ENCODE peak calls at places on chromosome 20, in six cellular contexts. V is esophagus squamous epithelium, N is cardiac muscle cell, M is BJ, G is nephron progenitor cell, W is AG09309. H is an unnamed sample.

GRCh38 chr20:3766832-3767433 is 620 bp downstream of the ADISSP start:
- DNase-seq in V (no peak), N (peak; percentile 17), M (no peak), G (peak; percentile 37), W (no peak), H (no peak)

GRCh38 chr20:52295556-52295955 is 104.0 kb upstream of the ZFP64 start:
- DNase-seq in V (no peak), N (no peak), M (no peak), G (no peak), W (no peak), H (no peak)

GRCh38 chr20:56506103-56506502 is 18.4 kb upstream of the FAM209A start:
- DNase-seq in V (no peak), N (no peak), M (no peak), G (no peak), W (no peak), H (no peak)

GRCh38 chr20:1802385-1803215 is 92.6 kb upstream of the SIRPA start:
- DNase-seq in V (no peak), N (peak; percentile 78), M (no peak), G (peak; percentile 78), W (no peak), H (no peak)

GRCh38 chr20:5044075-5044620 is 42.8 kb upstream of the SLC23A2 start:
- DNase-seq in V (no peak), N (no peak), M (no peak), G (no peak), W (no peak), H (no peak)

GRCh38 chr20:46229478-46229877 is 78.8 kb downstream of the CDH22 start:
- DNase-seq in V (no peak), N (peak; percentile 46), M (no peak), G (peak; percentile 54), W (no peak), H (no peak)

GRCh38 chr20:23129891-23130621 is 43.9 kb upstream of the CD93 start:
- DNase-seq in V (no peak), N (no peak), M (no peak), G (no peak), W (no peak), H (no peak)

GRCh38 chr20:35008411-35009342 is 53.0 kb downstream of the MYH7B start:
- DNase-seq in V (no peak), N (no peak), M (no peak), G (no peak), W (peak; percentile 11), H (peak; percentile 81)

GRCh38 chr20:48066256-48066655 is 281.0 kb upstream of the SULF2 start:
- DNase-seq in V (no peak), N (no peak), M (peak; percentile 69), G (no peak), W (peak; percentile 95), H (no peak)

GRCh38 chr20:63277466-63278272 is 5.1 kb downstream of the ARFGAP1 start:
- DNase-seq in V (no peak), N (no peak), M (no peak), G (no peak), W (no peak), H (no peak)

GRCh38 chr20:46681032-46681854 is 8.0 kb downstream of the TP53RK start:
- DNase-seq in V (no peak), N (peak; percentile 68), M (no peak), G (peak; percentile 77), W (no peak), H (no peak)

GRCh38 chr20:33846291-33846916 is 35.3 kb downstream of the CHMP4B start:
- DNase-seq in V (no peak), N (no peak), M (no peak), G (no peak), W (no peak), H (no peak)

GRCh38 chr20:20827992-20828597 is 115.7 kb upstream of the RALGAPA2 start:
- DNase-seq in V (no peak), N (no peak), M (no peak), G (no peak), W (no peak), H (no peak)

GRCh38 chr20:51311636-51312479 is 230.7 kb downstream of the NFATC2 start:
- DNase-seq in V (no peak), N (peak; percentile 67), M (no peak), G (no peak), W (no peak), H (no peak)

GRCh38 chr20:3318226-3318884 is 79.4 kb upstream of the SLC4A11 start:
- DNase-seq in V (no peak), N (no peak), M (no peak), G (no peak), W (no peak), H (no peak)

GRCh38 chr20:19913927-19914614 is 103.1 kb upstream of the NAA20 start:
- DNase-seq in V (no peak), N (no peak), M (no peak), G (no peak), W (no peak), H (no peak)

GRCh38 chr20:56827763-56828162 is 198.7 kb downstream of the TFAP2C start:
- DNase-seq in V (no peak), N (no peak), M (no peak), G (no peak), W (no peak), H (no peak)

GRCh38 chr20:50850721-50851286 is 55.9 kb downstream of the BCAS4 start:
- DNase-seq in V (no peak), N (no peak), M (no peak), G (no peak), W (no peak), H (no peak)

GRCh38 chr20:62694106-62694505 is 14.5 kb upstream of the NTSR1 start:
- DNase-seq in V (no peak), N (no peak), M (no peak), G (no peak), W (no peak), H (no peak)

GRCh38 chr20:53934421-53935352 is 135.7 kb downstream of the BCAS1 start:
- DNase-seq in V (no peak), N (no peak), M (peak; percentile 59), G (no peak), W (peak; percentile 79), H (peak; percentile 62)

GRCh38 chr20:62921119-62921687 is 5.1 kb downstream of the DIDO1 start:
- DNase-seq in V (no peak), N (peak; percentile 85), M (no peak), G (peak; percentile 62), W (no peak), H (no peak)

GRCh38 chr20:21706345-21707195 is 1.1 kb downstream of the PAX1 start:
- DNase-seq in V (no peak), N (no peak), M (no peak), G (peak; percentile 34), W (no peak), H (no peak)

GRCh38 chr20:32019563-32020463 is 9.6 kb downstream of the CCM2L start:
- DNase-seq in V (no peak), N (no peak), M (no peak), G (no peak), W (no peak), H (no peak)
- TF ChIP-seq CTCF in V (no peak), N (no peak), M (no peak), G (no peak), W (no peak), H (no peak)

GRCh38 chr20:32697608-32698007 is 23.9 kb upstream of the C20orf203 start:
- DNase-seq in V (no peak), N (no peak), M (no peak), G (no peak), W (no peak), H (no peak)
- TF ChIP-seq CTCF in V (no peak), N (no peak), M (no peak), G (no peak), W (no peak), H (no peak)

DNA sequence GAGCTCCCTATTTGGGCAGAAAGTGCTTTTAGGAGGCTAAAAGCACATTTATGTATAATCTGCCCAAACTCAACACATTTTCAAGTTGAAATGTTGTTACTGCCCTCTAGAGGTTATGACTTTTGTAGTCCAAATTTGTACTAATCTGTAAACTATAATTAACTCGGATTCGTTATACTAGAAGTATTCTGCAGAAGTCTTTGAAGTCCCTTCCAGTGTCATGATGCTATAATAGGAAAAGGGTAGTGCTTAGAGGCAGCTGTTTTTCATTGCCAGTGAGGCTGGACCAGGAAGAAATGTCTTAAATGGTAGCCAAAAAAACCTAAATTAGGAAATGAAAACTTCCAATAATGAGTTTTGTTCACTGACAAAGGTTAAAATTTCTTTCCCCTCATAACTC is 44.8 kb upstream of the EMILIN3 start:
- DNase-seq in V (no peak), N (no peak), M (no peak), G (no peak), W (no peak), H (peak; percentile 24)
- TF ChIP-seq CTCF in V (peak; percentile 59), N (peak; percentile 42), M (peak; percentile 41), G (no peak), W (peak; percentile 38), H (peak; percentile 42)

DNA sequence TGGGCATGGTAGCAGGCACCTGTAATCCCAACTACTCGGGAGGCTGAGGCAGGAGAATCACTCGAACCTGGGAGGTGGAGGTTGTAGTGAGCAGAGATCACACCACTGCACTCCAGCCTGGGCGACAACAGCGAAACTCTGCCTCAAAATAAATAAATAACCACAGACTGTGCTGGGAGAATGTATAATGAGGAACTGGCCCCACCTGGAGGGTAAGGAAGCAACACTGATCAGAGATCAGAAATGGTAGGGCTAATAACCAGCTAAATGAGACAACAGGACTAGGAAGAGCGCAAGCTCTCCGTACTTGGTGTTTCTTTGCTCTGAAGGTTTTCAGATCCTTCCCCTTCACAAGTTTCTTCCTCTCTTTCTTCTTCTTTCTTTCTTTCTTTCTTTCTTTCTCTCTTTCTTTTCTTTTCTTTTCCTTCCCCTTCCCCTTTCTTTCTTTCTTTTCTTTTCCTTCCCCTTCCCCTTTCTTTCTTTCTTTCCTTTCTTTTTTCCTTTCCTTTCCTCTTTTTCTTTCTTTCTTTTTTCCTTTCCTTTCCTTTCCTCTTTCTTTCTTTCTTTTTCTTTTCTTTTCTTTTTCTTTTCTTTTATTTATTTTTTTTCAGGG is 14.6 kb downstream of the CCM2L start:
- DNase-seq in V (no peak), N (no peak), M (no peak), G (no peak), W (no peak), H (no peak)
- TF ChIP-seq CTCF in V (no peak), N (no peak), M (no peak), G (no peak), W (no peak), H (no peak)

GRCh38 chr20:10075606-10076005 is 40.8 kb downstream of the ANKEF1 start:
- DNase-seq in V (no peak), N (no peak), M (no peak), G (no peak), W (no peak), H (no peak)

GRCh38 chr20:10076126-10077080 is 41.6 kb downstream of the ANKEF1 start:
- DNase-seq in V (no peak), N (no peak), M (no peak), G (no peak), W (no peak), H (no peak)

GRCh38 chr20:10078403-10078802 is 43.6 kb downstream of the ANKEF1 start:
- DNase-seq in V (no peak), N (no peak), M (no peak), G (no peak), W (no peak), H (no peak)

GRCh38 chr20:10077886-10078285 is 43.1 kb downstream of the ANKEF1 start:
- DNase-seq in V (no peak), N (no peak), M (no peak), G (no peak), W (no peak), H (no peak)

DNA sequence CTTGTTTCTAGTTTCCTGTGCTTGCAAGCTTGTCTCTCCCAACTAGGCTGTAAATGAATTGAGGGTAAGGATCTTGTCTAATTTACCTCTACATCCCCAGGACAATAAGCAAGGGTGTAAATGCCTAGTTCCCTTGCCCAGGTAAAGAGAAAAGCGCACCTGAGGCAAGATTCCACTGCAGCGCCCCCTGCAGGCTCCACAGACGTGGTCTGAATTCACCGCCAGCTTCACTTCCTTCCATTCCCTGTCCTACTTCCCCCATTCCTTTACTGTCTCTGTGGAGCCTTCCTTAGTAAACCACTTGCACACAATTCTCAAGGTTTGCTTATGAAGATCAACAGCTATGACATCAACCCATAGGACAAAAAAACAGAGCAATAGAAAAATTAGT is 42.3 kb downstream of the ANKEF1 start:
- DNase-seq in V (no peak), N (no peak), M (no peak), G (peak; percentile 11), W (no peak), H (no peak)
- TF ChIP-seq CTCF in V (peak; percentile 37), N (peak; percentile 48), M (peak; percentile 22), G (peak; percentile 41), W (peak; percentile 18), H (peak; percentile 7)

H was measured in AG09319.